ENCODE peak calls at places on chromosomes 11 and 22, in eight cellular contexts. One of them, this sample, is unnamed.

GRCh38 chr11:70544774-70545625 is 146.7 kb downstream of the CTTN start:
- DNase-seq in stimulated activated CD4-positive, alpha-beta T cell treated with anti-CD3 and anti-CD28 coated beads, Interleukin-2, amount 100 ng/mL, for 48 hours: no peak
- DNase-seq in stimulated activated CD8-positive, alpha-beta memory T cell treated with anti-CD3 and anti-CD28 coated beads, Interleukin-4, amount 100 ng/mL, for 48 hours: no peak
- DNase-seq in anterior cingulate cortex: no peak
- DNase-seq in HFFc6: no peak
- DNase-seq in BE2C: no peak
- DNase-seq in NCI-H2029: no peak
- DNase-seq in C1 segment of cervical spinal cord: no peak
- DNase-seq in this sample: peak

GRCh38 chr22:27724706-27725105 is 76.8 kb downstream of the MN1 start:
- DNase-seq in HFFc6: no peak
- DNase-seq in BE2C: no peak
- DNase-seq in stimulated activated CD4-positive, alpha-beta T cell treated with anti-CD3 and anti-CD28 coated beads, Interleukin-2, amount 100 ng/mL, for 48 hours: no peak
- DNase-seq in anterior cingulate cortex: no peak
- DNase-seq in C1 segment of cervical spinal cord: no peak
- DNase-seq in stimulated activated CD8-positive, alpha-beta memory T cell treated with anti-CD3 and anti-CD28 coated beads, Interleukin-4, amount 100 ng/mL, for 48 hours: no peak
- DNase-seq in NCI-H2029: no peak
- DNase-seq in this sample: no peak

GRCh38 chr11:80477178-80477577 is 1036.3 kb upstream of the TENM4 start:
- DNase-seq in stimulated activated CD4-positive, alpha-beta T cell treated with anti-CD3 and anti-CD28 coated beads, Interleukin-2, amount 100 ng/mL, for 48 hours: no peak
- DNase-seq in BE2C: no peak
- DNase-seq in anterior cingulate cortex: no peak
- DNase-seq in HFFc6: no peak
- DNase-seq in stimulated activated CD8-positive, alpha-beta memory T cell treated with anti-CD3 and anti-CD28 coated beads, Interleukin-4, amount 100 ng/mL, for 48 hours: no peak
- DNase-seq in NCI-H2029: no peak
- DNase-seq in C1 segment of cervical spinal cord: no peak
- DNase-seq in this sample: no peak

GRCh38 chr11:123478352-123478986 is 48.4 kb downstream of the GRAMD1B start:
- DNase-seq in NCI-H2029: peak
- DNase-seq in stimulated activated CD4-positive, alpha-beta T cell treated with anti-CD3 and anti-CD28 coated beads, Interleukin-2, amount 100 ng/mL, for 48 hours: no peak
- DNase-seq in HFFc6: peak
- DNase-seq in anterior cingulate cortex: peak
- DNase-seq in BE2C: peak
- DNase-seq in C1 segment of cervical spinal cord: peak
- DNase-seq in stimulated activated CD8-positive, alpha-beta memory T cell treated with anti-CD3 and anti-CD28 coated beads, Interleukin-4, amount 100 ng/mL, for 48 hours: peak
- DNase-seq in this sample: peak

GRCh38 chr11:61967924-61968757 is 707 bp upstream of the FTH1 start:
- DNase-seq in anterior cingulate cortex: peak
- DNase-seq in C1 segment of cervical spinal cord: no peak
- DNase-seq in stimulated activated CD4-positive, alpha-beta T cell treated with anti-CD3 and anti-CD28 coated beads, Interleukin-2, amount 100 ng/mL, for 48 hours: peak
- DNase-seq in stimulated activated CD8-positive, alpha-beta memory T cell treated with anti-CD3 and anti-CD28 coated beads, Interleukin-4, amount 100 ng/mL, for 48 hours: peak
- DNase-seq in NCI-H2029: peak
- DNase-seq in HFFc6: no peak
- DNase-seq in BE2C: no peak
- DNase-seq in this sample: no peak

GRCh38 chr11:72589802-72590761 is 84.1 kb downstream of the PDE2A start:
- DNase-seq in stimulated activated CD4-positive, alpha-beta T cell treated with anti-CD3 and anti-CD28 coated beads, Interleukin-2, amount 100 ng/mL, for 48 hours: peak
- DNase-seq in NCI-H2029: no peak
- DNase-seq in C1 segment of cervical spinal cord: no peak
- DNase-seq in stimulated activated CD8-positive, alpha-beta memory T cell treated with anti-CD3 and anti-CD28 coated beads, Interleukin-4, amount 100 ng/mL, for 48 hours: peak
- DNase-seq in BE2C: peak
- DNase-seq in anterior cingulate cortex: no peak
- DNase-seq in HFFc6: no peak
- DNase-seq in this sample: no peak

GRCh38 chr11:19953342-19953741 is 206.9 kb downstream of the DBX1 start:
- DNase-seq in C1 segment of cervical spinal cord: no peak
- DNase-seq in HFFc6: peak
- DNase-seq in NCI-H2029: no peak
- DNase-seq in stimulated activated CD4-positive, alpha-beta T cell treated with anti-CD3 and anti-CD28 coated beads, Interleukin-2, amount 100 ng/mL, for 48 hours: no peak
- DNase-seq in stimulated activated CD8-positive, alpha-beta memory T cell treated with anti-CD3 and anti-CD28 coated beads, Interleukin-4, amount 100 ng/mL, for 48 hours: no peak
- DNase-seq in BE2C: no peak
- DNase-seq in anterior cingulate cortex: no peak
- DNase-seq in this sample: no peak

GRCh38 chr11:94457118-94458029 is 36.3 kb downstream of the MRE11 start:
- DNase-seq in stimulated activated CD4-positive, alpha-beta T cell treated with anti-CD3 and anti-CD28 coated beads, Interleukin-2, amount 100 ng/mL, for 48 hours: no peak
- DNase-seq in C1 segment of cervical spinal cord: no peak
- DNase-seq in NCI-H2029: no peak
- DNase-seq in stimulated activated CD8-positive, alpha-beta memory T cell treated with anti-CD3 and anti-CD28 coated beads, Interleukin-4, amount 100 ng/mL, for 48 hours: no peak
- DNase-seq in BE2C: no peak
- DNase-seq in HFFc6: no peak
- DNase-seq in anterior cingulate cortex: no peak
- DNase-seq in this sample: no peak

GRCh38 chr22:49396817-49397216 is 430.9 kb downstream of the BRD1 start:
- DNase-seq in C1 segment of cervical spinal cord: no peak
- DNase-seq in HFFc6: no peak
- DNase-seq in BE2C: no peak
- DNase-seq in anterior cingulate cortex: no peak
- DNase-seq in stimulated activated CD4-positive, alpha-beta T cell treated with anti-CD3 and anti-CD28 coated beads, Interleukin-2, amount 100 ng/mL, for 48 hours: no peak
- DNase-seq in stimulated activated CD8-positive, alpha-beta memory T cell treated with anti-CD3 and anti-CD28 coated beads, Interleukin-4, amount 100 ng/mL, for 48 hours: no peak
- DNase-seq in NCI-H2029: no peak
- DNase-seq in this sample: no peak

GRCh38 chr22:25081409-25081824 is 118.2 kb upstream of the CRYBB3 start:
- DNase-seq in NCI-H2029: peak
- DNase-seq in anterior cingulate cortex: no peak
- DNase-seq in BE2C: peak
- DNase-seq in stimulated activated CD4-positive, alpha-beta T cell treated with anti-CD3 and anti-CD28 coated beads, Interleukin-2, amount 100 ng/mL, for 48 hours: no peak
- DNase-seq in HFFc6: no peak
- DNase-seq in stimulated activated CD8-positive, alpha-beta memory T cell treated with anti-CD3 and anti-CD28 coated beads, Interleukin-4, amount 100 ng/mL, for 48 hours: peak
- DNase-seq in C1 segment of cervical spinal cord: no peak
- DNase-seq in this sample: no peak

GRCh38 chr22:19895160-19895849 is 40.6 kb upstream of the GNB1L start:
- DNase-seq in stimulated activated CD4-positive, alpha-beta T cell treated with anti-CD3 and anti-CD28 coated beads, Interleukin-2, amount 100 ng/mL, for 48 hours: no peak
- DNase-seq in HFFc6: no peak
- DNase-seq in anterior cingulate cortex: no peak
- DNase-seq in stimulated activated CD8-positive, alpha-beta memory T cell treated with anti-CD3 and anti-CD28 coated beads, Interleukin-4, amount 100 ng/mL, for 48 hours: no peak
- DNase-seq in C1 segment of cervical spinal cord: no peak
- DNase-seq in NCI-H2029: no peak
- DNase-seq in BE2C: no peak
- DNase-seq in this sample: no peak

GRCh38 chr11:71472357-71472885 is 19.4 kb downstream of the NADSYN1 start:
- DNase-seq in stimulated activated CD4-positive, alpha-beta T cell treated with anti-CD3 and anti-CD28 coated beads, Interleukin-2, amount 100 ng/mL, for 48 hours: no peak
- DNase-seq in stimulated activated CD8-positive, alpha-beta memory T cell treated with anti-CD3 and anti-CD28 coated beads, Interleukin-4, amount 100 ng/mL, for 48 hours: no peak
- DNase-seq in C1 segment of cervical spinal cord: no peak
- DNase-seq in HFFc6: no peak
- DNase-seq in NCI-H2029: no peak
- DNase-seq in anterior cingulate cortex: no peak
- DNase-seq in BE2C: no peak
- DNase-seq in this sample: no peak

GRCh38 chr11:115548878-115549528 is 44.8 kb upstream of the CADM1 start:
- DNase-seq in NCI-H2029: no peak
- DNase-seq in C1 segment of cervical spinal cord: no peak
- DNase-seq in BE2C: no peak
- DNase-seq in HFFc6: no peak
- DNase-seq in stimulated activated CD4-positive, alpha-beta T cell treated with anti-CD3 and anti-CD28 coated beads, Interleukin-2, amount 100 ng/mL, for 48 hours: no peak
- DNase-seq in stimulated activated CD8-positive, alpha-beta memory T cell treated with anti-CD3 and anti-CD28 coated beads, Interleukin-4, amount 100 ng/mL, for 48 hours: no peak
- DNase-seq in anterior cingulate cortex: no peak
- DNase-seq in this sample: no peak

GRCh38 chr11:92314499-92314898 is 89.9 kb downstream of the FAT3 start:
- DNase-seq in stimulated activated CD4-positive, alpha-beta T cell treated with anti-CD3 and anti-CD28 coated beads, Interleukin-2, amount 100 ng/mL, for 48 hours: no peak
- DNase-seq in BE2C: no peak
- DNase-seq in C1 segment of cervical spinal cord: no peak
- DNase-seq in NCI-H2029: no peak
- DNase-seq in HFFc6: no peak
- DNase-seq in stimulated activated CD8-positive, alpha-beta memory T cell treated with anti-CD3 and anti-CD28 coated beads, Interleukin-4, amount 100 ng/mL, for 48 hours: no peak
- DNase-seq in anterior cingulate cortex: no peak
- DNase-seq in this sample: no peak

GRCh38 chr11:111308140-111308539 is 9.8 kb downstream of the POU2AF3 start:
- DNase-seq in anterior cingulate cortex: no peak
- DNase-seq in HFFc6: no peak
- DNase-seq in stimulated activated CD4-positive, alpha-beta T cell treated with anti-CD3 and anti-CD28 coated beads, Interleukin-2, amount 100 ng/mL, for 48 hours: no peak
- DNase-seq in C1 segment of cervical spinal cord: no peak
- DNase-seq in NCI-H2029: peak
- DNase-seq in BE2C: no peak
- DNase-seq in stimulated activated CD8-positive, alpha-beta memory T cell treated with anti-CD3 and anti-CD28 coated beads, Interleukin-4, amount 100 ng/mL, for 48 hours: no peak
- DNase-seq in this sample: no peak

GRCh38 chr11:11403763-11404725 is 51.0 kb upstream of the CSNK2A3 start:
- DNase-seq in stimulated activated CD4-positive, alpha-beta T cell treated with anti-CD3 and anti-CD28 coated beads, Interleukin-2, amount 100 ng/mL, for 48 hours: no peak
- DNase-seq in C1 segment of cervical spinal cord: no peak
- DNase-seq in anterior cingulate cortex: no peak
- DNase-seq in BE2C: no peak
- DNase-seq in NCI-H2029: no peak
- DNase-seq in HFFc6: peak
- DNase-seq in stimulated activated CD8-positive, alpha-beta memory T cell treated with anti-CD3 and anti-CD28 coated beads, Interleukin-4, amount 100 ng/mL, for 48 hours: no peak
- DNase-seq in this sample: no peak

GRCh38 chr11:41536001-41536568 is 76.6 kb upstream of the LRRC4C start:
- DNase-seq in BE2C: no peak
- DNase-seq in C1 segment of cervical spinal cord: no peak
- DNase-seq in anterior cingulate cortex: no peak
- DNase-seq in HFFc6: no peak
- DNase-seq in stimulated activated CD8-positive, alpha-beta memory T cell treated with anti-CD3 and anti-CD28 coated beads, Interleukin-4, amount 100 ng/mL, for 48 hours: no peak
- DNase-seq in stimulated activated CD4-positive, alpha-beta T cell treated with anti-CD3 and anti-CD28 coated beads, Interleukin-2, amount 100 ng/mL, for 48 hours: no peak
- DNase-seq in NCI-H2029: no peak
- DNase-seq in this sample: no peak

GRCh38 chr11:72478596-72479143 is 44.3 kb upstream of the CLPB start:
- DNase-seq in C1 segment of cervical spinal cord: no peak
- DNase-seq in stimulated activated CD8-positive, alpha-beta memory T cell treated with anti-CD3 and anti-CD28 coated beads, Interleukin-4, amount 100 ng/mL, for 48 hours: no peak
- DNase-seq in NCI-H2029: no peak
- DNase-seq in anterior cingulate cortex: no peak
- DNase-seq in HFFc6: no peak
- DNase-seq in BE2C: no peak
- DNase-seq in stimulated activated CD4-positive, alpha-beta T cell treated with anti-CD3 and anti-CD28 coated beads, Interleukin-2, amount 100 ng/mL, for 48 hours: no peak
- DNase-seq in this sample: no peak

GRCh38 chr11:70064726-70065317 is 13.3 kb upstream of the ANO1 start:
- DNase-seq in NCI-H2029: no peak
- DNase-seq in C1 segment of cervical spinal cord: no peak
- DNase-seq in BE2C: no peak
- DNase-seq in HFFc6: no peak
- DNase-seq in stimulated activated CD4-positive, alpha-beta T cell treated with anti-CD3 and anti-CD28 coated beads, Interleukin-2, amount 100 ng/mL, for 48 hours: no peak
- DNase-seq in stimulated activated CD8-positive, alpha-beta memory T cell treated with anti-CD3 and anti-CD28 coated beads, Interleukin-4, amount 100 ng/mL, for 48 hours: no peak
- DNase-seq in anterior cingulate cortex: no peak
- DNase-seq in this sample: no peak

GRCh38 chr11:272195-272930 is 5.8 kb upstream of the NLRP6 start:
- DNase-seq in HFFc6: no peak
- DNase-seq in NCI-H2029: no peak
- DNase-seq in anterior cingulate cortex: no peak
- DNase-seq in BE2C: no peak
- DNase-seq in stimulated activated CD4-positive, alpha-beta T cell treated with anti-CD3 and anti-CD28 coated beads, Interleukin-2, amount 100 ng/mL, for 48 hours: no peak
- DNase-seq in stimulated activated CD8-positive, alpha-beta memory T cell treated with anti-CD3 and anti-CD28 coated beads, Interleukin-4, amount 100 ng/mL, for 48 hours: peak
- DNase-seq in C1 segment of cervical spinal cord: no peak
- DNase-seq in this sample: no peak

GRCh38 chr22:38262051-38262795 is 10.6 kb downstream of the TMEM184B start:
- DNase-seq in HFFc6: no peak
- DNase-seq in BE2C: peak
- DNase-seq in anterior cingulate cortex: peak
- DNase-seq in stimulated activated CD4-positive, alpha-beta T cell treated with anti-CD3 and anti-CD28 coated beads, Interleukin-2, amount 100 ng/mL, for 48 hours: peak
- DNase-seq in C1 segment of cervical spinal cord: peak
- DNase-seq in NCI-H2029: no peak
- DNase-seq in stimulated activated CD8-positive, alpha-beta memory T cell treated with anti-CD3 and anti-CD28 coated beads, Interleukin-4, amount 100 ng/mL, for 48 hours: peak
- DNase-seq in this sample: no peak

GRCh38 chr11:9716275-9717039 is 52.6 kb downstream of the SWAP70 start:
- DNase-seq in anterior cingulate cortex: no peak
- DNase-seq in C1 segment of cervical spinal cord: no peak
- DNase-seq in HFFc6: peak
- DNase-seq in stimulated activated CD8-positive, alpha-beta memory T cell treated with anti-CD3 and anti-CD28 coated beads, Interleukin-4, amount 100 ng/mL, for 48 hours: no peak
- DNase-seq in stimulated activated CD4-positive, alpha-beta T cell treated with anti-CD3 and anti-CD28 coated beads, Interleukin-2, amount 100 ng/mL, for 48 hours: no peak
- DNase-seq in BE2C: no peak
- DNase-seq in NCI-H2029: no peak
- DNase-seq in this sample: no peak

GRCh38 chr11:111443640-111444039 is 64.6 kb upstream of the POU2AF1 start:
- DNase-seq in BE2C: no peak
- DNase-seq in stimulated activated CD8-positive, alpha-beta memory T cell treated with anti-CD3 and anti-CD28 coated beads, Interleukin-4, amount 100 ng/mL, for 48 hours: no peak
- DNase-seq in NCI-H2029: no peak
- DNase-seq in stimulated activated CD4-positive, alpha-beta T cell treated with anti-CD3 and anti-CD28 coated beads, Interleukin-2, amount 100 ng/mL, for 48 hours: no peak
- DNase-seq in anterior cingulate cortex: no peak
- DNase-seq in HFFc6: no peak
- DNase-seq in C1 segment of cervical spinal cord: no peak
- DNase-seq in this sample: no peak